ENCODE peak calls at places on chromosomes 16 and 17, in nine cellular contexts. One of them, this sample, is unnamed.
A peak's percentile ranks its signal among the peaks of the same experiment; 100 is the strongest.

GRCh38 chr16:15515992-15516391 is 81.6 kb downstream of the BMERB1 start:
- DNase-seq in HCT116: no peak
- DNase-seq in renal cortical epithelial cell: no peak
- DNase-seq in fibroblast of lung: no peak
- DNase-seq in skeletal muscle cell: no peak
- DNase-seq in NCI-H2081: no peak
- DNase-seq in choroid plexus epithelial cell: no peak
- DNase-seq in activated gamma-delta T cell treated with anti-CD3 and anti-CD28 coated beads, Interleukin-2, amount 50 U/mL, for 16 hours: no peak
- DNase-seq in GM18507: no peak
- DNase-seq in this sample: no peak

GRCh38 chr17:80992077-80992947 is 671 bp downstream of the CHMP6 start:
- DNase-seq in choroid plexus epithelial cell: no peak
- DNase-seq in activated gamma-delta T cell treated with anti-CD3 and anti-CD28 coated beads, Interleukin-2, amount 50 U/mL, for 16 hours: no peak
- DNase-seq in fibroblast of lung: no peak
- DNase-seq in NCI-H2081: no peak
- DNase-seq in skeletal muscle cell: no peak
- DNase-seq in GM18507: no peak
- DNase-seq in renal cortical epithelial cell: no peak
- DNase-seq in HCT116: no peak
- DNase-seq in this sample: no peak

GRCh38 chr17:67713169-67713568 is 4.6 kb upstream of the NOL11 start:
- DNase-seq in NCI-H2081: no peak
- DNase-seq in activated gamma-delta T cell treated with anti-CD3 and anti-CD28 coated beads, Interleukin-2, amount 50 U/mL, for 16 hours: no peak
- DNase-seq in choroid plexus epithelial cell: no peak
- DNase-seq in skeletal muscle cell: no peak
- DNase-seq in GM18507: no peak
- DNase-seq in HCT116: no peak
- DNase-seq in renal cortical epithelial cell: no peak
- DNase-seq in fibroblast of lung: no peak
- DNase-seq in this sample: no peak

GRCh38 chr16:78249056-78249455 is 149.6 kb downstream of the WWOX start:
- DNase-seq in renal cortical epithelial cell: peak; percentile 70
- DNase-seq in choroid plexus epithelial cell: no peak
- DNase-seq in NCI-H2081: no peak
- DNase-seq in skeletal muscle cell: no peak
- DNase-seq in GM18507: no peak
- DNase-seq in activated gamma-delta T cell treated with anti-CD3 and anti-CD28 coated beads, Interleukin-2, amount 50 U/mL, for 16 hours: no peak
- DNase-seq in HCT116: no peak
- DNase-seq in fibroblast of lung: no peak
- DNase-seq in this sample: no peak

GRCh38 chr17:1953866-1954265 is 71.3 kb downstream of the RTN4RL1 start:
- DNase-seq in activated gamma-delta T cell treated with anti-CD3 and anti-CD28 coated beads, Interleukin-2, amount 50 U/mL, for 16 hours: no peak
- DNase-seq in fibroblast of lung: no peak
- DNase-seq in skeletal muscle cell: no peak
- DNase-seq in NCI-H2081: no peak
- DNase-seq in GM18507: no peak
- DNase-seq in HCT116: no peak
- DNase-seq in choroid plexus epithelial cell: no peak
- DNase-seq in renal cortical epithelial cell: no peak
- DNase-seq in this sample: no peak

GRCh38 chr17:44146375-44147346 is 4.9 kb downstream of the HROB start:
- DNase-seq in GM18507: no peak
- DNase-seq in fibroblast of lung: no peak
- DNase-seq in NCI-H2081: no peak
- DNase-seq in activated gamma-delta T cell treated with anti-CD3 and anti-CD28 coated beads, Interleukin-2, amount 50 U/mL, for 16 hours: no peak
- DNase-seq in skeletal muscle cell: no peak
- DNase-seq in choroid plexus epithelial cell: no peak
- DNase-seq in renal cortical epithelial cell: no peak
- DNase-seq in HCT116: no peak
- DNase-seq in this sample: no peak

GRCh38 chr16:67442581-67443255 is 11.8 kb downstream of the HSD11B2 start:
- DNase-seq in activated gamma-delta T cell treated with anti-CD3 and anti-CD28 coated beads, Interleukin-2, amount 50 U/mL, for 16 hours: no peak
- DNase-seq in renal cortical epithelial cell: no peak
- DNase-seq in GM18507: no peak
- DNase-seq in HCT116: no peak
- DNase-seq in choroid plexus epithelial cell: no peak
- DNase-seq in NCI-H2081: no peak
- DNase-seq in fibroblast of lung: no peak
- DNase-seq in skeletal muscle cell: no peak
- DNase-seq in this sample: no peak

GRCh38 chr17:75059369-75060345 is 12.6 kb downstream of the KCTD2 start:
- DNase-seq in fibroblast of lung: peak; percentile 50
- DNase-seq in NCI-H2081: no peak
- DNase-seq in choroid plexus epithelial cell: peak; percentile 87
- DNase-seq in skeletal muscle cell: no peak
- DNase-seq in activated gamma-delta T cell treated with anti-CD3 and anti-CD28 coated beads, Interleukin-2, amount 50 U/mL, for 16 hours: no peak
- DNase-seq in GM18507: no peak
- DNase-seq in HCT116: no peak
- DNase-seq in renal cortical epithelial cell: peak; percentile 61
- DNase-seq in this sample: peak; percentile 82

GRCh38 chr16:12260647-12261262 is 284.2 kb downstream of the SNX29 start:
- DNase-seq in GM18507: no peak
- DNase-seq in HCT116: peak; percentile 36
- DNase-seq in activated gamma-delta T cell treated with anti-CD3 and anti-CD28 coated beads, Interleukin-2, amount 50 U/mL, for 16 hours: no peak
- DNase-seq in skeletal muscle cell: no peak
- DNase-seq in renal cortical epithelial cell: peak; percentile 38
- DNase-seq in NCI-H2081: no peak
- DNase-seq in fibroblast of lung: no peak
- DNase-seq in choroid plexus epithelial cell: peak; percentile 82
- DNase-seq in this sample: peak; percentile 9

GRCh38 chr16:84098939-84099338 is 17.8 kb downstream of the MBTPS1 start:
- DNase-seq in renal cortical epithelial cell: no peak
- DNase-seq in GM18507: no peak
- DNase-seq in skeletal muscle cell: no peak
- DNase-seq in NCI-H2081: no peak
- DNase-seq in activated gamma-delta T cell treated with anti-CD3 and anti-CD28 coated beads, Interleukin-2, amount 50 U/mL, for 16 hours: no peak
- DNase-seq in HCT116: no peak
- DNase-seq in choroid plexus epithelial cell: no peak
- DNase-seq in fibroblast of lung: peak; percentile 53
- DNase-seq in this sample: peak; percentile 56

GRCh38 chr17:72697602-72698146 is 394.8 kb downstream of the SLC39A11 start:
- DNase-seq in GM18507: no peak
- DNase-seq in fibroblast of lung: no peak
- DNase-seq in skeletal muscle cell: no peak
- DNase-seq in NCI-H2081: no peak
- DNase-seq in HCT116: no peak
- DNase-seq in choroid plexus epithelial cell: no peak
- DNase-seq in activated gamma-delta T cell treated with anti-CD3 and anti-CD28 coated beads, Interleukin-2, amount 50 U/mL, for 16 hours: no peak
- DNase-seq in renal cortical epithelial cell: no peak
- DNase-seq in this sample: no peak

GRCh38 chr17:726331-726919 is 6.0 kb upstream of the TLCD3A start:
- DNase-seq in activated gamma-delta T cell treated with anti-CD3 and anti-CD28 coated beads, Interleukin-2, amount 50 U/mL, for 16 hours: no peak
- DNase-seq in renal cortical epithelial cell: no peak
- DNase-seq in HCT116: no peak
- DNase-seq in fibroblast of lung: no peak
- DNase-seq in NCI-H2081: no peak
- DNase-seq in skeletal muscle cell: no peak
- DNase-seq in GM18507: no peak
- DNase-seq in choroid plexus epithelial cell: peak; percentile 32
- DNase-seq in this sample: no peak

GRCh38 chr16:72173997-72174396 is 2.0 kb upstream of the PMFBP1 start:
- DNase-seq in GM18507: no peak
- DNase-seq in renal cortical epithelial cell: no peak
- DNase-seq in activated gamma-delta T cell treated with anti-CD3 and anti-CD28 coated beads, Interleukin-2, amount 50 U/mL, for 16 hours: no peak
- DNase-seq in fibroblast of lung: no peak
- DNase-seq in HCT116: no peak
- DNase-seq in choroid plexus epithelial cell: no peak
- DNase-seq in NCI-H2081: no peak
- DNase-seq in skeletal muscle cell: no peak
- DNase-seq in this sample: no peak

GRCh38 chr17:75308732-75309629 is 19.7 kb upstream of the SLC25A19 start:
- DNase-seq in skeletal muscle cell: no peak
- DNase-seq in GM18507: no peak
- DNase-seq in fibroblast of lung: no peak
- DNase-seq in renal cortical epithelial cell: no peak
- DNase-seq in activated gamma-delta T cell treated with anti-CD3 and anti-CD28 coated beads, Interleukin-2, amount 50 U/mL, for 16 hours: no peak
- DNase-seq in choroid plexus epithelial cell: no peak
- DNase-seq in HCT116: no peak
- DNase-seq in NCI-H2081: no peak
- DNase-seq in this sample: no peak

GRCh38 chr17:2028737-2029136 is 1.2 kb upstream of the DPH1 start:
- DNase-seq in fibroblast of lung: no peak
- DNase-seq in choroid plexus epithelial cell: no peak
- DNase-seq in skeletal muscle cell: no peak
- DNase-seq in NCI-H2081: no peak
- DNase-seq in activated gamma-delta T cell treated with anti-CD3 and anti-CD28 coated beads, Interleukin-2, amount 50 U/mL, for 16 hours: no peak
- DNase-seq in GM18507: no peak
- DNase-seq in HCT116: no peak
- DNase-seq in renal cortical epithelial cell: no peak
- DNase-seq in this sample: no peak

GRCh38 chr17:30388321-30389179 is 9.8 kb downstream of the CPD start:
- DNase-seq in skeletal muscle cell: no peak
- DNase-seq in HCT116: no peak
- DNase-seq in fibroblast of lung: no peak
- DNase-seq in renal cortical epithelial cell: no peak
- DNase-seq in NCI-H2081: no peak
- DNase-seq in choroid plexus epithelial cell: no peak
- DNase-seq in activated gamma-delta T cell treated with anti-CD3 and anti-CD28 coated beads, Interleukin-2, amount 50 U/mL, for 16 hours: no peak
- DNase-seq in GM18507: no peak
- DNase-seq in this sample: no peak

GRCh38 chr17:5000237-5000639 is 2.5 kb downstream of the KIF1C start:
- DNase-seq in GM18507: no peak
- DNase-seq in activated gamma-delta T cell treated with anti-CD3 and anti-CD28 coated beads, Interleukin-2, amount 50 U/mL, for 16 hours: no peak
- DNase-seq in skeletal muscle cell: no peak
- DNase-seq in NCI-H2081: no peak
- DNase-seq in choroid plexus epithelial cell: no peak
- DNase-seq in fibroblast of lung: no peak
- DNase-seq in HCT116: no peak
- DNase-seq in renal cortical epithelial cell: no peak
- DNase-seq in this sample: peak; percentile 56

GRCh38 chr16:54178491-54178976 is 108.1 kb downstream of the IRX3 start:
- DNase-seq in NCI-H2081: peak; percentile 21
- DNase-seq in activated gamma-delta T cell treated with anti-CD3 and anti-CD28 coated beads, Interleukin-2, amount 50 U/mL, for 16 hours: no peak
- DNase-seq in HCT116: no peak
- DNase-seq in skeletal muscle cell: no peak
- DNase-seq in choroid plexus epithelial cell: no peak
- DNase-seq in renal cortical epithelial cell: peak; percentile 11
- DNase-seq in GM18507: no peak
- DNase-seq in fibroblast of lung: no peak
- DNase-seq in this sample: no peak

GRCh38 chr17:63911657-63912100 is 621 bp upstream of the CSHL1 start:
- DNase-seq in skeletal muscle cell: no peak
- DNase-seq in fibroblast of lung: peak; percentile 5
- DNase-seq in HCT116: peak; percentile 16
- DNase-seq in activated gamma-delta T cell treated with anti-CD3 and anti-CD28 coated beads, Interleukin-2, amount 50 U/mL, for 16 hours: peak; percentile 55
- DNase-seq in renal cortical epithelial cell: no peak
- DNase-seq in GM18507: no peak
- DNase-seq in NCI-H2081: peak; percentile 7
- DNase-seq in choroid plexus epithelial cell: peak; percentile 20
- DNase-seq in this sample: peak; percentile 44

GRCh38 chr16:52912565-52913173 is 140.0 kb downstream of the CHD9NB start:
- DNase-seq in renal cortical epithelial cell: peak; percentile 69
- DNase-seq in fibroblast of lung: peak; percentile 41
- DNase-seq in choroid plexus epithelial cell: peak; percentile 56
- DNase-seq in NCI-H2081: peak; percentile 42
- DNase-seq in skeletal muscle cell: peak; percentile 2
- DNase-seq in GM18507: peak; percentile 26
- DNase-seq in activated gamma-delta T cell treated with anti-CD3 and anti-CD28 coated beads, Interleukin-2, amount 50 U/mL, for 16 hours: no peak
- DNase-seq in HCT116: peak; percentile 55
- DNase-seq in this sample: peak; percentile 57

GRCh38 chr16:77788196-77789084 is at the start of gene VAT1L:
- DNase-seq in activated gamma-delta T cell treated with anti-CD3 and anti-CD28 coated beads, Interleukin-2, amount 50 U/mL, for 16 hours: no peak
- DNase-seq in renal cortical epithelial cell: no peak
- DNase-seq in skeletal muscle cell: no peak
- DNase-seq in GM18507: no peak
- DNase-seq in HCT116: no peak
- DNase-seq in choroid plexus epithelial cell: peak; percentile 57
- DNase-seq in fibroblast of lung: peak; percentile 75
- DNase-seq in NCI-H2081: no peak
- DNase-seq in this sample: peak; percentile 58

GRCh38 chr17:6554336-6554735 is 2.0 kb downstream of the PITPNM3 start:
- DNase-seq in skeletal muscle cell: no peak
- DNase-seq in choroid plexus epithelial cell: no peak
- DNase-seq in NCI-H2081: no peak
- DNase-seq in HCT116: no peak
- DNase-seq in renal cortical epithelial cell: no peak
- DNase-seq in GM18507: no peak
- DNase-seq in activated gamma-delta T cell treated with anti-CD3 and anti-CD28 coated beads, Interleukin-2, amount 50 U/mL, for 16 hours: no peak
- DNase-seq in fibroblast of lung: no peak
- DNase-seq in this sample: no peak

GRCh38 chr16:686459-687260 is 2.5 kb upstream of the JMJD8 start:
- DNase-seq in skeletal muscle cell: no peak
- DNase-seq in renal cortical epithelial cell: no peak
- DNase-seq in HCT116: no peak
- DNase-seq in fibroblast of lung: no peak
- DNase-seq in activated gamma-delta T cell treated with anti-CD3 and anti-CD28 coated beads, Interleukin-2, amount 50 U/mL, for 16 hours: no peak
- DNase-seq in NCI-H2081: no peak
- DNase-seq in GM18507: no peak
- DNase-seq in choroid plexus epithelial cell: no peak
- DNase-seq in this sample: no peak

GRCh38 chr16:79632289-79632688 is 31.8 kb upstream of the MAF start:
- DNase-seq in HCT116: no peak
- DNase-seq in choroid plexus epithelial cell: peak; percentile 53
- DNase-seq in skeletal muscle cell: no peak
- DNase-seq in GM18507: no peak
- DNase-seq in fibroblast of lung: peak; percentile 27
- DNase-seq in activated gamma-delta T cell treated with anti-CD3 and anti-CD28 coated beads, Interleukin-2, amount 50 U/mL, for 16 hours: no peak
- DNase-seq in NCI-H2081: no peak
- DNase-seq in renal cortical epithelial cell: peak; percentile 49
- DNase-seq in this sample: no peak

GRCh38 chr16:30112197-30113030 is 923 bp downstream of the GDPD3 start:
- DNase-seq in GM18507: peak; percentile 72
- DNase-seq in HCT116: no peak
- DNase-seq in fibroblast of lung: peak; percentile 30
- DNase-seq in choroid plexus epithelial cell: peak; percentile 74
- DNase-seq in skeletal muscle cell: no peak
- DNase-seq in renal cortical epithelial cell: peak; percentile 23
- DNase-seq in activated gamma-delta T cell treated with anti-CD3 and anti-CD28 coated beads, Interleukin-2, amount 50 U/mL, for 16 hours: peak; percentile 27
- DNase-seq in NCI-H2081: no peak
- DNase-seq in this sample: peak; percentile 75

GRCh38 chr17:19812407-19812806 is 55.3 kb downstream of the ULK2 start:
- DNase-seq in fibroblast of lung: no peak
- DNase-seq in choroid plexus epithelial cell: peak; percentile 56
- DNase-seq in GM18507: no peak
- DNase-seq in NCI-H2081: no peak
- DNase-seq in skeletal muscle cell: no peak
- DNase-seq in HCT116: no peak
- DNase-seq in renal cortical epithelial cell: no peak
- DNase-seq in activated gamma-delta T cell treated with anti-CD3 and anti-CD28 coated beads, Interleukin-2, amount 50 U/mL, for 16 hours: no peak
- DNase-seq in this sample: peak; percentile 9

GRCh38 chr16:86382067-86382773 is 128.1 kb upstream of the FOXF1 start:
- DNase-seq in renal cortical epithelial cell: no peak
- DNase-seq in choroid plexus epithelial cell: no peak
- DNase-seq in activated gamma-delta T cell treated with anti-CD3 and anti-CD28 coated beads, Interleukin-2, amount 50 U/mL, for 16 hours: no peak
- DNase-seq in fibroblast of lung: no peak
- DNase-seq in skeletal muscle cell: no peak
- DNase-seq in GM18507: no peak
- DNase-seq in HCT116: no peak
- DNase-seq in NCI-H2081: no peak
- DNase-seq in this sample: no peak

GRCh38 chr17:79520134-79520892 is 90.5 kb downstream of the RBFOX3 start:
- DNase-seq in fibroblast of lung: no peak
- DNase-seq in HCT116: no peak
- DNase-seq in choroid plexus epithelial cell: no peak
- DNase-seq in skeletal muscle cell: no peak
- DNase-seq in GM18507: no peak
- DNase-seq in activated gamma-delta T cell treated with anti-CD3 and anti-CD28 coated beads, Interleukin-2, amount 50 U/mL, for 16 hours: no peak
- DNase-seq in NCI-H2081: no peak
- DNase-seq in renal cortical epithelial cell: no peak
- DNase-seq in this sample: no peak

GRCh38 chr17:7249830-7250229 is 1.7 kb downstream of the CTDNEP1 start:
- DNase-seq in skeletal muscle cell: no peak
- DNase-seq in GM18507: no peak
- DNase-seq in fibroblast of lung: no peak
- DNase-seq in HCT116: no peak
- DNase-seq in NCI-H2081: no peak
- DNase-seq in activated gamma-delta T cell treated with anti-CD3 and anti-CD28 coated beads, Interleukin-2, amount 50 U/mL, for 16 hours: no peak
- DNase-seq in choroid plexus epithelial cell: no peak
- DNase-seq in renal cortical epithelial cell: no peak
- DNase-seq in this sample: no peak

GRCh38 chr17:79573196-79573929 is 37.5 kb downstream of the RBFOX3 start:
- DNase-seq in fibroblast of lung: peak; percentile 7
- DNase-seq in skeletal muscle cell: no peak
- DNase-seq in activated gamma-delta T cell treated with anti-CD3 and anti-CD28 coated beads, Interleukin-2, amount 50 U/mL, for 16 hours: no peak
- DNase-seq in choroid plexus epithelial cell: no peak
- DNase-seq in GM18507: no peak
- DNase-seq in NCI-H2081: no peak
- DNase-seq in HCT116: no peak
- DNase-seq in renal cortical epithelial cell: peak; percentile 26
- DNase-seq in this sample: no peak

GRCh38 chr16:25395528-25395927 is 137.9 kb upstream of the ZKSCAN2 start:
- DNase-seq in GM18507: no peak
- DNase-seq in renal cortical epithelial cell: no peak
- DNase-seq in fibroblast of lung: no peak
- DNase-seq in HCT116: no peak
- DNase-seq in choroid plexus epithelial cell: no peak
- DNase-seq in activated gamma-delta T cell treated with anti-CD3 and anti-CD28 coated beads, Interleukin-2, amount 50 U/mL, for 16 hours: no peak
- DNase-seq in skeletal muscle cell: no peak
- DNase-seq in NCI-H2081: no peak
- DNase-seq in this sample: no peak

This sample was measured in cardiac fibroblast.